ENCODE peak calls at places on chromosomes 2 and 18, in ten cellular contexts. F is lower lobe of right lung, P is sigmoid colon, O is A549, M is HCT116, W is astrocyte of the spinal cord, G is dorsolateral prefrontal cortex, L is ovary, N is HFFc6, R is IMR-90. B is an unnamed sample.

GRCh38 chr2:112691761-112692370 is 29.0 kb upstream of the NT5DC4 start:
- DNase-seq in F (no peak), P (peak; percentile 36), O (peak; percentile 19), M (no peak), W (no peak), G (peak; percentile 55), L (no peak), N (no peak), R (peak; percentile 49), B (no peak)

GRCh38 chr2:65292461-65293127 is 65.0 kb downstream of the ACTR2 start:
- DNase-seq in F (no peak), P (no peak), O (no peak), M (no peak), W (no peak), G (no peak), L (no peak), N (no peak), R (no peak), B (no peak)

GRCh38 chr2:167626301-167626700 is 621.1 kb downstream of the STK39 start:
- DNase-seq in F (no peak), P (no peak), O (no peak), M (no peak), W (no peak), G (no peak), L (no peak), N (no peak), R (no peak), B (no peak)

GRCh38 chr2:118987886-118988285 is 45.9 kb downstream of the MARCO start:
- DNase-seq in F (no peak), P (no peak), O (no peak), M (no peak), W (no peak), G (no peak), L (no peak), N (no peak), R (no peak), B (no peak)

GRCh38 chr2:30645081-30645744 is 162.0 kb downstream of the CAPN13 start:
- DNase-seq in F (no peak), P (no peak), O (no peak), M (no peak), W (no peak), G (no peak), L (no peak), N (no peak), R (no peak), B (no peak)

GRCh38 chr2:23241611-23242245 is 143.3 kb upstream of the KLHL29 start:
- DNase-seq in F (no peak), P (no peak), O (peak; percentile 7), M (no peak), W (no peak), G (no peak), L (no peak), N (peak; percentile 3), R (no peak), B (no peak)

GRCh38 chr2:64085936-64086335 is 58.3 kb downstream of the PELI1 start:
- DNase-seq in F (no peak), P (no peak), O (no peak), M (no peak), W (no peak), G (no peak), L (no peak), N (no peak), R (no peak), B (no peak)

GRCh38 chr2:7962191-7962590 is 719.7 kb upstream of the ID2 start:
- DNase-seq in F (no peak), P (no peak), O (no peak), M (no peak), W (no peak), G (no peak), L (no peak), N (no peak), R (no peak), B (no peak)

GRCh38 chr18:6875764-6876163 is 146.2 kb downstream of the ARHGAP28 start:
- DNase-seq in F (no peak), P (no peak), O (no peak), M (no peak), W (no peak), G (no peak), L (no peak), N (no peak), R (no peak), B (no peak)

GRCh38 chr18:6876646-6877045 is 147.1 kb downstream of the ARHGAP28 start:
- DNase-seq in F (no peak), P (no peak), O (no peak), M (no peak), W (peak; percentile 83), G (no peak), L (no peak), N (no peak), R (peak; percentile 45), B (no peak)

GRCh38 chr18:6873352-6873751 is 143.8 kb downstream of the ARHGAP28 start:
- DNase-seq in F (no peak), P (no peak), O (no peak), M (no peak), W (no peak), G (no peak), L (no peak), N (no peak), R (no peak), B (no peak)

GRCh38 chr18:6877288-6877687 is 147.8 kb downstream of the ARHGAP28 start:
- DNase-seq in F (no peak), P (no peak), O (no peak), M (no peak), W (no peak), G (no peak), L (no peak), N (no peak), R (no peak), B (no peak)

GRCh38 chr18:6874316-6874715 is 144.8 kb downstream of the ARHGAP28 start:
- DNase-seq in F (no peak), P (no peak), O (no peak), M (no peak), W (no peak), G (no peak), L (no peak), N (no peak), R (peak; percentile 13), B (no peak)
- TF ChIP-seq CTCF in F (no peak), P (no peak), O (no peak), M (no peak), W (no peak), G (peak; percentile 25), L (no peak), N (peak; percentile 21), R (peak; percentile 44), B (no peak)

GRCh38 chr2:196431076-196431475 is 208.4 kb upstream of the CCDC150 start:
- DNase-seq in F (no peak), P (no peak), O (no peak), M (no peak), W (no peak), G (no peak), L (no peak), N (no peak), R (no peak), B (no peak)

GRCh38 chr2:196435189-196435588 is 204.3 kb upstream of the CCDC150 start:
- DNase-seq in F (no peak), P (no peak), O (no peak), M (no peak), W (peak; percentile 8), G (no peak), L (no peak), N (no peak), R (peak; percentile 44), B (no peak)

GRCh38 chr2:196433116-196433515 is 206.4 kb upstream of the CCDC150 start:
- DNase-seq in F (no peak), P (no peak), O (no peak), M (no peak), W (no peak), G (no peak), L (no peak), N (no peak), R (no peak), B (no peak)

GRCh38 chr2:196434217-196434616 is 205.3 kb upstream of the CCDC150 start:
- DNase-seq in F (no peak), P (no peak), O (no peak), M (no peak), W (no peak), G (no peak), L (no peak), N (no peak), R (no peak), B (no peak)

DNA sequence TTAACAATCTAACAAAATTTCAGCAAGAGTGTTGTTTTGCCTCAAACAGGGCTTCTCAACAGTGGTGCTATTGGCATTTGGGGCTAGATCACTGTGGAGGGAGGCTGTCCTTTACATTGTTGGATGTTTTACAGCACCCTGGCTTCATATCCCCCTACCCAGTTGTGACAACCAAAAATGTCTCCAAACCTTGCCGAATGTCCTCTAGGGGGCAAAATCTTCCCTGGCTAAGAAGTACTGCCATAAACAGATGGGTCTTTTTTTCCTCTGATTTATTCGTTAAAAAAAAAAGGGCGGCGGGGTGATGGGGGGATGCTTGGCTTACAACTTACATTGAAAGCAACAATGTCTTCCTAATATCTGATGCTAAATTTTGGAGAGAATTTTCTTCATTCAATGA is 207.6 kb upstream of the CCDC150 start:
- DNase-seq in F (no peak), P (no peak), O (peak; percentile 41), M (peak; percentile 32), W (peak; percentile 16), G (no peak), L (no peak), N (no peak), R (peak; percentile 20), B (peak; percentile 19)
- TF ChIP-seq CTCF in F (peak; percentile 17), P (no peak), O (peak; percentile 53), M (peak; percentile 33), W (peak; percentile 60), G (peak; percentile 26), L (no peak), N (peak; percentile 75), R (peak; percentile 31), B (peak; percentile 43)

GRCh38 chr18:58386780-58387179 is 242.1 kb downstream of the ALPK2 start:
- DNase-seq in F (no peak), P (no peak), O (no peak), M (no peak), W (no peak), G (peak; percentile 43), L (no peak), N (no peak), R (no peak), B (no peak)

GRCh38 chr18:58387716-58388115 is 241.2 kb downstream of the ALPK2 start:
- DNase-seq in F (no peak), P (no peak), O (no peak), M (no peak), W (no peak), G (no peak), L (no peak), N (no peak), R (no peak), B (no peak)

GRCh38 chr18:58381676-58382411 is 247.0 kb downstream of the ALPK2 start:
- DNase-seq in F (no peak), P (no peak), O (no peak), M (no peak), W (no peak), G (no peak), L (no peak), N (no peak), R (no peak), B (no peak)

GRCh38 chr18:58388736-58389135 is 240.2 kb downstream of the ALPK2 start:
- DNase-seq in F (no peak), P (no peak), O (no peak), M (no peak), W (no peak), G (no peak), L (no peak), N (no peak), R (no peak), B (no peak)

GRCh38 chr18:58385472-58385871 is 243.4 kb downstream of the ALPK2 start:
- DNase-seq in F (no peak), P (no peak), O (no peak), M (no peak), W (no peak), G (peak; percentile 45), L (no peak), N (no peak), R (no peak), B (no peak)
- TF ChIP-seq CTCF in F (no peak), P (no peak), O (no peak), M (no peak), W (no peak), G (no peak), L (no peak), N (no peak), R (no peak), B (no peak)

DNA sequence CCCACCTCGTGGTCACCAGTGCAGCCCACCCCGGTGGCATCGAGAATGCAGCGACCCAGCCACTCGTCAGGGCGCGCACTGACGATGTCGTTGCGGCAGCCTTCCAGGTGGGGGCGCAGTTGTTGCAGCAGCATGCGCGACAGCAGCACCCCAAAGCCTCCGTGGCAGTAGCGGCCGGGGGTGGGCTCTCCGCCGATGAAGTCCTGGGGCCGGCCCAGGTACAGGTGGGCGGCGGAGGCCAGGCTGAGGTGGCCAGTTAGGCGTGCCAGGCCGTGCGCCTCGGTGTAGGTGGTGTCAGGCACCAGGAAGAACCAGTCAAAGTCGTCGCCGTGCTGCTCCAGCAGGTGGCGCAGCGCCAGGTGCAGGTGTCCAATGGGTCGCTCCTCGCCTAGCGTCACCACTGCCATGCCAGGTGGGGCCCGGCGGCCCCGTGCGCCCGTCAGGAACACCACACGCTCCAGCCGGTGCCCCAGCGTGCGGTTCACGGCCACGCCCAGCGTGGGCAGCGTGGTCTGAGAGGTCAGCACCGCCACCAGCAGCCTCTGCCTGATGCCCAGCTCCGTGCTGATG is 1.9 kb downstream of the CHPF start:
- DNase-seq in F (peak; percentile 91), P (peak; percentile 83), O (peak; percentile 89), M (peak; percentile 92), W (peak; percentile 70), G (peak; percentile 80), L (peak; percentile 72), N (peak; percentile 17), R (peak; percentile 56), B (peak; percentile 96)
- TF ChIP-seq CTCF in F (peak; percentile 90), P (peak; percentile 92), O (peak; percentile 100), M (no peak), W (peak; percentile 87), G (peak; percentile 90), L (peak; percentile 98), N (peak; percentile 87), R (peak; percentile 67), B (peak; percentile 99)

B was measured in Calu3.